ENCODE peak calls at places on chromosomes 7 and 10, in seven cellular contexts. R is psoas muscle; U is activated CD8-positive, alpha-beta memory T cell treated with anti-CD3 and anti-CD28 coated beads, Interleukin-2, amount 50 U/mL, for 4 hours; K is stimulated activated CD8-positive, alpha-beta memory T cell treated with anti-CD3 and anti-CD28 coated beads, Interleukin-2, amount 100 ng/mL, for 48 hours; I is EH; G is stimulated activated CD4-positive, alpha-beta T cell treated with anti-CD3 and anti-CD28 coated beads, Interleukin-4, amount 100 ng/mL, for 24 hours; O is IMR-90. V is an unnamed sample.

GRCh38 chr7:36034020-36034419 is 119.0 kb upstream of the EEPD1 start:
- DNase-seq in O (peak), U (no peak), G (no peak), I (peak), K (no peak), R (no peak), V (peak)

GRCh38 chr7:16693601-16694318 is 47.8 kb downstream of the BZW2 start:
- DNase-seq in G (no peak), U (no peak), I (no peak), O (peak), R (no peak), K (no peak), V (no peak)

GRCh38 chr7:130735273-130735716 is 1.3 kb upstream of the KLF14 start:
- DNase-seq in R (no peak), U (no peak), G (no peak), O (no peak), I (peak), K (no peak), V (no peak)

GRCh38 chr10:86779267-86780017 is 23.0 kb downstream of the BMPR1A start:
- DNase-seq in I (peak), O (peak), R (no peak), G (no peak), K (no peak), U (no peak), V (no peak)

GRCh38 chr7:1227071-1227804 is 5.4 kb upstream of the UNCX start:
- DNase-seq in R (no peak), K (no peak), G (no peak), O (no peak), I (no peak), U (no peak), V (no peak)

GRCh38 chr10:49596836-49597235 is 13.3 kb upstream of the SLC18A3 start:
- DNase-seq in U (no peak), G (no peak), K (no peak), R (no peak), O (no peak), I (no peak), V (no peak)

GRCh38 chr10:1367938-1368697 is 311.9 kb downstream of the WDR37 start:
- DNase-seq in I (no peak), O (no peak), G (no peak), U (no peak), R (no peak), K (no peak), V (no peak)

GRCh38 chr10:90963331-90963730 is 42.4 kb upstream of the ANKRD1 start:
- DNase-seq in U (no peak), K (no peak), G (no peak), I (no peak), R (no peak), O (no peak), V (no peak)

GRCh38 chr7:1667566-1668485 is 2.3 kb upstream of the ELFN1 start:
- DNase-seq in U (peak), K (no peak), I (no peak), G (no peak), R (peak), O (no peak), V (no peak)

GRCh38 chr7:29265208-29265923 is 70.8 kb downstream of the CHN2 start:
- DNase-seq in U (no peak), I (no peak), O (no peak), R (no peak), K (no peak), G (no peak), V (peak)

GRCh38 chr7:113698556-113699220 is 220.1 kb downstream of the PPP1R3A start:
- DNase-seq in I (peak), R (no peak), U (no peak), O (peak), K (no peak), G (no peak), V (peak)

GRCh38 chr10:60663850-60664249 is 114.4 kb upstream of the CDK1 start:
- DNase-seq in G (no peak), K (no peak), R (no peak), I (no peak), O (no peak), U (no peak), V (no peak)

V was measured in myocyte.